ENCODE peak calls at places on chromosomes 7 and 10, in four cellular contexts. Y is CD14-positive monocyte, A is lower lobe of right lung, T is epithelial cell of proximal tubule. U is an unnamed sample.

GRCh38 chr10:28733647-28734046 is 56.3 kb downstream of the BAMBI start:
- DNase-seq in Y (no peak), A (no peak), T (no peak), U (no peak)

GRCh38 chr10:104299031-104299904 is 30.3 kb downstream of the GSTO2 start:
- DNase-seq in Y (no peak), A (no peak), T (no peak), U (no peak)

GRCh38 chr7:3194501-3195141 is 106.4 kb upstream of the SDK1 start:
- DNase-seq in Y (no peak), A (peak), T (peak), U (peak)

GRCh38 chr10:127151541-127151940 is 44.9 kb downstream of the INSYN2A start:
- DNase-seq in Y (no peak), A (no peak), T (peak), U (peak)

GRCh38 chr10:7133270-7133669 is 277.6 kb downstream of the SFMBT2 start:
- DNase-seq in Y (no peak), A (no peak), T (no peak), U (no peak)

GRCh38 chr7:133843341-133843740 is 283.8 kb upstream of the LRGUK start:
- DNase-seq in Y (no peak), A (no peak), T (no peak), U (no peak)

GRCh38 chr7:29328050-29328449 is 133.5 kb downstream of the CHN2 start:
- DNase-seq in Y (no peak), A (no peak), T (no peak), U (no peak)

GRCh38 chr7:139727151-139727705 is 50.6 kb downstream of the HIPK2 start:
- DNase-seq in Y (no peak), A (no peak), T (no peak), U (peak)

GRCh38 chr7:47336178-47337020 is 245.5 kb downstream of the TNS3 start:
- DNase-seq in Y (no peak), A (no peak), T (no peak), U (peak)

GRCh38 chr7:103859699-103860098 is 129.8 kb downstream of the RELN start:
- DNase-seq in Y (no peak), A (no peak), T (no peak), U (no peak)

GRCh38 chr7:103856929-103857328 is 132.5 kb downstream of the RELN start:
- DNase-seq in Y (no peak), A (no peak), T (no peak), U (no peak)

GRCh38 chr7:103854611-103855010 is 134.8 kb downstream of the RELN start:
- DNase-seq in Y (no peak), A (no peak), T (no peak), U (no peak)

GRCh38 chr7:103855671-103856070 is 133.8 kb downstream of the RELN start:
- DNase-seq in Y (no peak), A (no peak), T (no peak), U (no peak)

DNA sequence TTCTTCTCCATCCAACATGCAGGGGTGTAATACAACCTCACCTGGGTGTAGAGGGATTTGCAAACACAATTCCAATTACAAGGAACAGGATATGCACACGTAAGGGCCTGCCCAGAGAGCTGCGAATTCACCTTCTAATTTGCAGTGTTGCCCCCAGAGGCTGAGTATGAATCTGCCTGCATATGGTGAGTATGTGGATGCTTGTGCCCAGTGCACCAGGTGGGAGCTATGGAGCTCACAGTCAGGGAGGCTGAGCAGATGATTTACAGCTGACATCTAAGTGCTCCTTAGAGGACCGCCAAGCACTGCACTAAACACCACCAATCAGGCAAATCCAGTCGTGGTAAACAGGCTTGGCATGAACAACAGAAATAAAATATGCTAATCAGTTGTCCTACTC is 132.0 kb downstream of the RELN start:
- DNase-seq in Y (no peak), A (no peak), T (no peak), U (no peak)
- TF ChIP-seq CTCF in Y (no peak), A (no peak), T (no peak), U (no peak)

GRCh38 chr10:31709028-31709427 is 219.6 kb downstream of the ARHGAP12 start:
- DNase-seq in Y (no peak), A (no peak), T (no peak), U (no peak)
- TF ChIP-seq CTCF in Y (no peak), A (peak), T (peak), U (no peak)

GRCh38 chr7:116293139-116293538 is 82.8 kb downstream of the TES start:
- DNase-seq in Y (no peak), A (no peak), T (no peak), U (no peak)
- TF ChIP-seq CTCF in Y (no peak), A (no peak), T (peak), U (no peak)

DNA sequence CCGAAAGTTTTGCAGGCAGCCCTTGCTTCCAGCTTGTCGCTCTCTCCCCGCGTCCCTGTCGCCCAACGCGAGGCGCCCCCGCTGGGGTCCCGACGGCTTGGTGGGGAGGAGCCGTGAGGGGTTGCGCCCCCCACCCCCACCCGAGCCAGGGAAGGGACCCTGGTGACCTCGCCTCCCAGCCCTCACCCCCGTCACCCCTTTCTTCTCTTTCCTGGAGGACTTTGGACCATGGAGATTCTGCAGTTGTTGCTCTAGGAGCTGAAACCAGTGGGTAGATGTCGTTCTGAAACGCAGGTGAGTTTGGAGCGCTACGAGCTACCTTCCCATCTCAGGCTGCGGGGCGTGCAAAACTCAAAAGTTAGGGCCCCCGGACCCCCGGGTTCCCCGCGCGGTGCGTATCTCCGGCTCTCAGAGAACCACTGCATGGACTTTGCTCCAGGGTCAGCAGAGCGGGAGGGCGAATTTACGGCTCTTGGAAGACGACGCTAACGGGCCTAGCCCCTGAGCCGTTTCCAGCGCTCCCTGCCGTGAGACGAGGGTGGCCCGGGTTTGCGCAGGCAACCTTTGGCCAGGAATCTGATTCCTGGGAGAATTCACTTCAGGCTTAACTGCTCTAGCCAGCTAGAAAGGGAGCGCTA is 684 bp upstream of the ATXN7L1 start:
- DNase-seq in Y (no peak), A (peak), T (peak), U (peak)
- TF ChIP-seq CTCF in Y (peak), A (no peak), T (peak), U (no peak)

DNA sequence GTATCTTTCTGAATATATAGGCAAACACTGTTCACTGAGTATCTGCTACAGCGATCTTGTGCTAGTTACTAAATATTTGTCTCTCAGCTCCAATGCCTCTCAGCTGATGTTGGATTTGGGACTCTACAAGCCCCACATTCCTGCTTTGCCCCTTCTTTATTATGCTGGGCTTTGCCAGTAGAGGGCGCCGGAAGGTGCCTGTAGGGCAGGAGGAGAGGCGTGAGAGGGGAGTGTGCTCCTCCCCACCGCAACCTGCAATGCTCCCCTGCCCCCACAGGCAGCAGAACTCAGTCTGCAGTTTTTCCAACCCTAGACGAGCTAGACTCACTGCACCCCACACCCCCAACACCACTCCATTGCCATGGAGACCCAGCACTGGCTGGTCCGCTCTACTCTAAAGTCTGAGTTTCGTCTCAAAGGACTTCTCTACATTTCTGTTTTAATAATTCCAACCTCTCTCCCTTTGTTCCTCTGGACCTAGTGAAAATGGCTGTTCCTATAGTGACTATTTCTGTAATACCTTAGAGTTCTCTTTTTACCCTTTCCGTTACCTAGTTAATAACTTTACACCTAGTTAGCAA is 337.6 kb downstream of the CCSER2 start:
- DNase-seq in Y (no peak), A (peak), T (no peak), U (peak)
- TF ChIP-seq CTCF in Y (peak), A (peak), T (peak), U (peak)

DNA sequence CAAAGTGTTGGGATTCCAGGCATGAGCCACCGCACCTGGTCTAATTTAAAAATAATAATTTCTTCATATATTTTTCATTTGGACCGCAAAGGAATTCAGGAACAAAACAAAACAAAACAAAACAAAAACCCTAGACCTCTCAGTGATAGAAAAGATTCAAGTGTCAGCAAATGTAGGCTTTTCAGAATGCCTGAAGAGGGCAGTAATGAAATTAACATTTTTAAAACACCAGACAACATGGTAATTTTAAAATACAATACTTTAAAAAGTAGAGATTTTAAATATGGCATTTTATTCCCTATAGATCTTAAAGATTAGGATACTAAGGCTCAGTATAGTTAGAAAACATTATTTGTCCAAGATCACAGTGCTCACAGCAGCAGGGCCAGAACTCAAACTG is 36.6 kb downstream of the DNMBP start:
- DNase-seq in Y (no peak), A (no peak), T (no peak), U (no peak)
- TF ChIP-seq CTCF in Y (peak), A (peak), T (peak), U (peak)

U was measured in MCF 10A.